ENCODE peak calls at places on chromosomes 7 and 10, in nine cellular contexts. D is uterus, W is mammary epithelial cell, E is fibroblast of the aortic adventitia, M is astrocyte of the spinal cord, X is cardiac fibroblast, O is neural crest cell, A is AG10803, Y is BE2C. J is an unnamed sample.

GRCh38 chr10:118518095-118518494 is 77.4 kb downstream of the PRLHR start:
- DNase-seq in A (no peak), M (no peak), O (no peak), Y (no peak), X (no peak), W (no peak), E (no peak), D (no peak), J (no peak)

GRCh38 chr10:102418612-102419560 is at the start of gene PSD:
- DNase-seq in X (no peak), M (no peak), D (no peak), W (no peak), A (no peak), E (no peak), O (peak), Y (peak), J (no peak)

GRCh38 chr10:85967594-85967993 is 399.0 kb downstream of the GRID1 start:
- DNase-seq in A (no peak), O (no peak), Y (no peak), X (peak), E (no peak), W (peak), M (no peak), D (no peak), J (no peak)

GRCh38 chr10:117239031-117239430 is 1.9 kb upstream of the SLC18A2 start:
- DNase-seq in O (no peak), Y (no peak), M (no peak), E (no peak), A (no peak), X (no peak), W (no peak), D (no peak), J (no peak)

GRCh38 chr7:190196-190595 is 2.2 kb upstream of the FAM20C start:
- DNase-seq in Y (no peak), M (no peak), A (no peak), W (no peak), O (no peak), E (no peak), D (no peak), X (no peak), J (no peak)

GRCh38 chr7:151275813-151276577 is 27.5 kb upstream of the SMARCD3 start:
- DNase-seq in E (no peak), M (no peak), D (peak), X (no peak), Y (no peak), W (no peak), A (no peak), O (no peak), J (no peak)

GRCh38 chr7:90412458-90413184 is 9.4 kb downstream of the CLDN12 start:
- DNase-seq in Y (peak), A (peak), W (peak), D (no peak), M (no peak), X (peak), E (no peak), O (no peak), J (no peak)

GRCh38 chr7:43834463-43835251 is 34.7 kb downstream of the MRPS24 start:
- DNase-seq in A (peak), X (peak), Y (no peak), O (no peak), E (peak), D (no peak), W (peak), M (peak), J (no peak)

GRCh38 chr7:150941351-150941982 is 36.7 kb downstream of the KCNH2 start:
- DNase-seq in E (no peak), Y (no peak), A (no peak), X (no peak), O (no peak), W (no peak), M (no peak), D (no peak), J (no peak)

GRCh38 chr7:128259131-128260056 is 18.3 kb downstream of the LEP start:
- DNase-seq in Y (no peak), O (no peak), M (no peak), A (peak), E (no peak), W (peak), D (no peak), X (peak), J (no peak)

GRCh38 chr7:117014673-117015133 is 61.4 kb downstream of the ST7 start:
- DNase-seq in M (peak), W (peak), D (peak), X (peak), O (no peak), E (peak), A (peak), Y (peak), J (no peak)

GRCh38 chr7:117014099-117014656 is 60.9 kb downstream of the ST7 start:
- DNase-seq in W (no peak), Y (no peak), X (no peak), E (no peak), M (no peak), O (no peak), A (no peak), D (no peak), J (no peak)

GRCh38 chr7:117011419-117012260 is 58.3 kb downstream of the ST7 start:
- DNase-seq in E (no peak), Y (no peak), M (no peak), W (no peak), X (no peak), O (no peak), A (no peak), D (no peak), J (no peak)

GRCh38 chr7:117010375-117011133 is 57.3 kb downstream of the ST7 start:
- DNase-seq in O (no peak), E (peak), Y (no peak), A (peak), D (no peak), M (no peak), W (peak), X (peak), J (no peak)

GRCh38 chr7:117012284-117013174 is 59.2 kb downstream of the ST7 start:
- DNase-seq in M (peak), O (no peak), A (peak), Y (peak), X (peak), W (peak), D (no peak), E (peak), J (no peak)
- TF ChIP-seq CTCF in M (peak), O (peak), A (peak), Y (peak), X (peak), W (peak), D (no peak), E (peak), J (no peak)

GRCh38 chr10:73246783-73247508 is at the start of gene DNAJC9:
- DNase-seq in Y (peak), M (peak), W (peak), O (peak), A (peak), E (peak), X (peak), D (peak), J (peak)
- TF ChIP-seq CTCF in Y (no peak), M (no peak), W (peak), O (no peak), A (peak), E (no peak), X (no peak), D (peak), J (no peak)

GRCh38 chr10:98855403-98856189 is 380.1 kb downstream of the HPSE2 start:
- DNase-seq in O (no peak), W (no peak), E (no peak), A (no peak), Y (no peak), D (no peak), M (no peak), X (no peak), J (no peak)

GRCh38 chr10:98852686-98853085 is 383.0 kb downstream of the HPSE2 start:
- DNase-seq in Y (no peak), W (no peak), D (no peak), A (no peak), E (no peak), O (no peak), M (no peak), X (no peak), J (no peak)

GRCh38 chr10:98861962-98862361 is 373.7 kb downstream of the HPSE2 start:
- DNase-seq in M (no peak), Y (no peak), E (no peak), O (no peak), W (no peak), X (no peak), A (no peak), D (no peak), J (no peak)

DNA sequence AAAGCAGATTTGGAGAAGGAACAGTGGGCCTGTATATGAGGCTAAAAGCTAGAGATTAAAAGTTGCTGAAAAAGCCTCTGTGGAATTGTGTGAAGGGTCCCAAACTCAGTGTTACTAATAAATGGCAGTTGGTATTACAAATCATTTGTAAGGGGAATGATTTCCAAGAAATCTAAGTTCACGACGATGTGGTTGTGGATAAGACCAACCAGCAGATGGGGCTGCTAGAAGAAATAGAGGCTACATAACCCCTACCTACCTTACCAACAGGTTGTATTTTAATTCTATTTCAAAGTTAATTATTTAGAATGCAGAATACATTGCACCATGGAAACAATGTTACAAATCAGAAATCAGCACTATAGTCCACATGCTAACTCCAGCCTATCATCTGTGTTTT is 377.1 kb downstream of the HPSE2 start:
- DNase-seq in Y (no peak), O (no peak), E (no peak), D (no peak), W (no peak), M (no peak), X (no peak), A (no peak), J (no peak)
- TF ChIP-seq CTCF in Y (no peak), O (peak), E (no peak), D (no peak), W (peak), M (no peak), X (no peak), A (no peak), J (no peak)

GRCh38 chr7:155217629-155218028 is 80.0 kb upstream of the INSIG1 start:
- DNase-seq in W (no peak), X (no peak), D (no peak), M (no peak), Y (no peak), A (no peak), O (no peak), E (no peak), J (no peak)
- TF ChIP-seq CTCF in W (no peak), X (no peak), D (no peak), M (no peak), Y (no peak), A (no peak), O (no peak), E (no peak), J (no peak)

DNA sequence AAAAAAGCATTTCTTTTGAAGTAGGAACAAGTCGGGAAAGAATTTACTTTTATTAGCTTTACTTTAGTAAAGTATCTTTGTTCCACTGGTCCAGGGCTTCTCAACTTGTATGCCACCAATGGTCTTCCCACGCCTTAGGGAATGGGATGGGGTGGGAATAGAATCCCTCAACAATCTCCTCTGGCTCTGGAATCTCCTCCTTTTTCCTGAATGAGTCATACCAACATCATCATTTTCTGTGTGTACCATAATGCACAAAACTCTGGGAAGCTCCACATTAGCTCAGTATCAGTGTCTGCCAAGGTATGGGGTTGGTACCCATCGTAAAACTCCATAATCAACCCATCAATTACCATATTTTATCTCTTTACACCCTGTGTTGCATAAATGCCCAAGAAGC is 159.4 kb upstream of the BMPER start:
- DNase-seq in W (no peak), X (no peak), M (no peak), E (peak), D (no peak), A (peak), O (no peak), Y (no peak), J (no peak)
- TF ChIP-seq CTCF in W (no peak), X (no peak), M (no peak), E (no peak), D (no peak), A (no peak), O (no peak), Y (no peak), J (no peak)

GRCh38 chr7:66748791-66749190 is 8.3 kb downstream of the RABGEF1 start:
- DNase-seq in Y (no peak), E (peak), X (no peak), W (no peak), O (no peak), M (no peak), A (peak), D (no peak), J (no peak)
- TF ChIP-seq CTCF in Y (no peak), E (no peak), X (no peak), W (no peak), O (no peak), M (no peak), A (no peak), D (no peak), J (no peak)

GRCh38 chr7:116986611-116987565 is 33.6 kb downstream of the ST7 start:
- DNase-seq in Y (no peak), D (no peak), W (no peak), O (no peak), M (no peak), E (peak), X (peak), A (no peak), J (no peak)

GRCh38 chr7:116991233-116991632 is 37.9 kb downstream of the ST7 start:
- DNase-seq in W (no peak), A (no peak), O (no peak), Y (no peak), X (no peak), E (no peak), M (no peak), D (no peak), J (no peak)

GRCh38 chr7:116990056-116990455 is 36.8 kb downstream of the ST7 start:
- DNase-seq in E (no peak), X (no peak), M (no peak), D (no peak), O (no peak), A (no peak), W (peak), Y (no peak), J (no peak)

GRCh38 chr7:116985575-116985974 is 32.3 kb downstream of the ST7 start:
- DNase-seq in E (no peak), O (no peak), Y (no peak), D (no peak), W (no peak), X (no peak), M (no peak), A (no peak), J (no peak)

DNA sequence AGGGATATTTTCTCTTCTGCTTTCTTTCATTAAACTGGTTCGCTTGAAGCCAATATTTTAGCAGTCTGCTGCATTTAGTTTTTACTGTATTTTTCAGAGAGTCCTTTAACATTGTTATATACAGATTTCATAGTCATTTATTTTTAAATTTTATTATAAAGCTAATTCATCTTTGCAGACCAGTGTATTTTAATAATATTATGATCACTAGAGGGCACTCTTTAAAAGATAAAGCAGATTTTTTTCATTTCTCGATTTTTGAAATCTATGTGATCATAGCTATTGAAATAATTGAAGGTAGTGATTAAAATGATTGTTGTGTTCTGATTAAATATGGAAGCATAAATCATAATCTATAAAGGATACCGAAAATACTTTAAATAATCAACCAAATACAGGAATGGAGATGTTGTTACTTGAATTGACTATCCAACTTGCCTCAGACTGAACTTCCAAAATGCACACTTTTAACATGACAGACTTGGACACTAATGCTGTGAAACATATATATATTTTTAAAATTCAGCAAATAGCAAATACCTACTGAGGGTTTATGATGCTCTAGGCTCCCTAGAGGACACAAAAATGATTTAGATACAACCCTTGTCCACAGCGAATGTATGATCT is 35.2 kb downstream of the ST7 start:
- DNase-seq in A (no peak), D (no peak), M (no peak), Y (no peak), X (no peak), O (no peak), E (no peak), W (no peak), J (no peak)
- TF ChIP-seq CTCF in A (peak), D (no peak), M (peak), Y (no peak), X (peak), O (peak), E (peak), W (peak), J (no peak)

J was measured in activated B cell treated with CpG ODN at 0.5 μM for 24 hours.